ENCODE peak calls at places on chromosomes 1 and 21, in five cellular contexts. U is choroid plexus epithelial cell, A is testis, E is foreskin fibroblast, L is IMR-90. S is an unnamed sample.

GRCh38 chr1:8059161-8059622 is 33.1 kb upstream of the ERRFI1 start:
- DNase-seq in L (peak), E (peak), A (no peak), U (peak), S (peak)

GRCh38 chr21:42003051-42003461 is 7.1 kb downstream of the ZBTB21 start:
- DNase-seq in A (no peak), U (no peak), E (peak), L (peak), S (no peak)

GRCh38 chr21:39048574-39048973 is 134.7 kb downstream of the PSMG1 start:
- DNase-seq in L (peak), A (no peak), U (peak), E (peak), S (peak)

GRCh38 chr1:215543191-215543606 is 23.9 kb upstream of the KCTD3 start:
- DNase-seq in U (peak), A (peak), E (peak), L (peak), S (no peak)

GRCh38 chr1:190172636-190173410 is 304.8 kb downstream of the BRINP3 start:
- DNase-seq in A (no peak), U (no peak), L (peak), E (peak), S (no peak)

GRCh38 chr1:37752583-37753471 is 12.1 kb downstream of the EPHA10 start:
- DNase-seq in L (no peak), U (peak), A (peak), E (peak), S (no peak)

GRCh38 chr1:36528361-36529349 is 45.9 kb upstream of the CSF3R start:
- DNase-seq in L (no peak), E (no peak), U (peak), A (peak), S (no peak)

GRCh38 chr21:45202889-45203288 is 84.8 kb downstream of the POFUT2 start:
- DNase-seq in E (peak), L (no peak), A (no peak), U (no peak), S (no peak)

GRCh38 chr1:39692152-39693064 is 1.2 kb upstream of the HPCAL4 start:
- DNase-seq in E (peak), U (no peak), L (no peak), A (peak), S (no peak)

GRCh38 chr1:185595835-185596667 is 138.1 kb upstream of the HMCN1 start:
- DNase-seq in E (peak), U (peak), A (peak), L (peak), S (peak)

GRCh38 chr1:227725036-227725435 is 10.1 kb downstream of the JMJD4 start:
- DNase-seq in E (no peak), L (no peak), U (no peak), A (no peak), S (no peak)

GRCh38 chr1:224668991-224669390 is 52.9 kb downstream of the CNIH3 start:
- DNase-seq in U (no peak), E (peak), A (no peak), L (no peak), S (no peak)

GRCh38 chr21:38806153-38806941 is 618 bp downstream of the ETS2 start:
- DNase-seq in A (no peak), E (peak), U (no peak), L (no peak), S (no peak)

GRCh38 chr1:115188680-115189395 is 99.5 kb upstream of the TSPAN2 start:
- DNase-seq in U (no peak), E (no peak), L (no peak), A (no peak), S (no peak)

DNA sequence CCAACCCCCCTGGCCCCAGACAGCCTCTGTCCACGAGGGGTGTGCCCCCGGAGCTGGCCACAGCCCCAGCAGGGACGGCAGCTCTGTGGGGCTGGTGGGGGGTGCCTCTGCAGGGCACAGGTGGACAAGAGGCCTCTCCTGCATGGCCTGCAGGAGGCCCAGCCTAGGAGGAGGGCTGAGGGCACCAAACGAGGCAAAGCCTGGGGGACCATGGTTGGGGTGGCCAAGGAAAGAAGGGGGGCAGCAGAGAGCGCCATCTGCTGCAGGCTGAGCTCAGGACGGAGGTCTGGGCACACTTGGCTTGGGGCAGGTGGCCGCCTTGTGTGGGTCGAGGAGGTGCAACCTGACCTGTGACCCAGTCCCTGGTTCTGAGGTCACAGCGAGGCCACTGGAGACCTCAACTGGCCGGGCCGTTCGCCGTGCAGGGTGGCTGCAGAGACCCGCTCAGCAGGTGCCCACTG is 27.3 kb downstream of the RRP1 start:
- DNase-seq in A (no peak), U (no peak), E (no peak), L (no peak), S (no peak)
- H3K4me3 ChIP-seq in A (no peak), U (no peak), E (no peak), L (no peak), S (no peak)

GRCh38 chr1:2555634-2556276 is 416 bp upstream of the TNFRSF14 start:
- DNase-seq in U (peak), L (no peak), E (peak), A (peak), S (no peak)

GRCh38 chr1:2557146-2558029 is 1.2 kb downstream of the TNFRSF14 start:
- DNase-seq in L (no peak), A (no peak), U (no peak), E (no peak), S (no peak)

GRCh38 chr1:2553871-2554620 is 2.1 kb upstream of the TNFRSF14 start:
- DNase-seq in E (no peak), A (no peak), L (no peak), U (no peak), S (no peak)

GRCh38 chr1:2556277-2557145 is at the start of gene TNFRSF14:
- DNase-seq in U (peak), L (peak), E (peak), A (peak), S (no peak)

DNA sequence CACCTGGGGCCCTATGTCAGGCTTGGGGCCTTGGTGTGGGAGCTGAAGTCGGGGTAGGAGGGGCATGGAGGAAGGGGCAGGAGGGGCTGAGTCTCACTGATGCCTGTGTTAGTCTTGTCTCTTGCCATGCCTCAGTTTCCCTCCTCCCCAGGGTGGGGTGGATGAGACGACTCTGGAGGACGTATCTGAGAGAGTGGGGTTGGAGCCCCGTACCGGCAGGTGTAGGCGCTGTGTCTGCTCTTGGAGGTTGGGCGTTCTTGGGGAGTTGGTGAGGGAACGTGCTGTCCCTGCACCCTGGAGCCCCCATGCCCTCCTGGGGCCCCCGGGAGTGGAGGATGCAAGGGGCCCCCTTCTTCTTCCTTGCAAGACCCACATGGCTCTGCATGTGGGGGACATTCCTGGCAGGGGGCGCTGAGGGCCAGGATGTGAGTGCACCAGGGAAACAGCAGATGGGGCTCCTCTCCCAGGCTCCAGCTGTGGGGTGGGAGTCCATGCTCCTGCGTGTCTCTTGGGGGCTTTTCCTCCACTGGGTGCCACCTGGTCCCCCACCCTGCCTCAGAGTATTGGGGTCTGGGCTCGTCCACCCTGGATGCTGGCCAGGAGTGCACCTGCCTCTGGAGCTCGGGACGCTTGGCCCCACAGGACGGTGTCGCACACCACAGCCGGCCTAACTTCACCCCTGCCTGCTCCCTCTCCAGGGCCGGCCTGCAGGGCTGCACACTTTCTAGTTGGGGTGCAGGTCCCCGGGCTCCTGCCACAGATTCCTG is 1.4 kb upstream of the TNFRSF14 start:
- DNase-seq in U (peak), A (no peak), L (no peak), E (peak), S (no peak)
- TF ChIP-seq CTCF in U (peak), A (peak), L (peak), E (peak), S (peak)

GRCh38 chr1:26544156-26544555 is 14.6 kb downstream of the RPS6KA1 start:
- DNase-seq in U (no peak), L (no peak), E (no peak), A (no peak), S (no peak)
- H3K4me3 ChIP-seq in U (no peak), L (no peak), E (no peak), A (no peak), S (no peak)

GRCh38 chr1:3869751-3870301 is 12.6 kb downstream of the DFFB start:
- DNase-seq in L (no peak), A (no peak), E (peak), U (peak), S (no peak)
- TF ChIP-seq CTCF in L (no peak), A (no peak), E (no peak), U (peak), S (no peak)

GRCh38 chr1:46667782-46668760 is at the start of gene ATPAF1:
- DNase-seq in L (peak), E (peak), A (peak), U (peak), S (peak)
- H3K4me3 ChIP-seq in L (peak), E (peak), A (peak), U (peak), S (peak)

GRCh38 chr1:171740987-171741871 is 636 bp downstream of the VAMP4 start:
- DNase-seq in E (peak), A (peak), L (peak), U (peak), S (no peak)
- TF ChIP-seq CTCF in E (no peak), A (no peak), L (no peak), U (peak), S (no peak)